ENCODE peak calls at places on chromosomes 4 and X, in five cellular contexts. One of them, this sample, is unnamed.

GRCh38 chrX:154334496-154334895 is 38.9 kb downstream of the TKTL1 start:
- DNase-seq in activated T-cell treated with anti-CD3 and anti-CD28 coated beads, Interleukin-2, amount 50 U/mL, for 48 hours: peak; percentile 49
- DNase-seq in foreskin fibroblast: no peak
- DNase-seq in cardiac fibroblast: no peak
- DNase-seq in T-helper 1 cell: no peak
- DNase-seq in this sample: no peak

GRCh38 chrX:28549839-28550238 is 37.4 kb upstream of the IL1RAPL1 start:
- DNase-seq in activated T-cell treated with anti-CD3 and anti-CD28 coated beads, Interleukin-2, amount 50 U/mL, for 48 hours: no peak
- DNase-seq in foreskin fibroblast: no peak
- DNase-seq in cardiac fibroblast: no peak
- DNase-seq in T-helper 1 cell: no peak
- DNase-seq in this sample: no peak

GRCh38 chr4:76987153-76987562 is 37.6 kb downstream of the SEPTIN11 start:
- DNase-seq in activated T-cell treated with anti-CD3 and anti-CD28 coated beads, Interleukin-2, amount 50 U/mL, for 48 hours: no peak
- DNase-seq in foreskin fibroblast: peak; percentile 97
- DNase-seq in cardiac fibroblast: peak; percentile 99
- DNase-seq in T-helper 1 cell: no peak
- DNase-seq in this sample: peak; percentile 99

GRCh38 chr4:114399085-114399484 is 199.5 kb upstream of the UGT8 start:
- DNase-seq in activated T-cell treated with anti-CD3 and anti-CD28 coated beads, Interleukin-2, amount 50 U/mL, for 48 hours: no peak
- DNase-seq in foreskin fibroblast: no peak
- DNase-seq in cardiac fibroblast: no peak
- DNase-seq in T-helper 1 cell: no peak
- DNase-seq in this sample: no peak

GRCh38 chrX:53287493-53288138 is 6.2 kb upstream of the IQSEC2 start:
- DNase-seq in activated T-cell treated with anti-CD3 and anti-CD28 coated beads, Interleukin-2, amount 50 U/mL, for 48 hours: peak; percentile 48
- DNase-seq in foreskin fibroblast: peak; percentile 88
- DNase-seq in cardiac fibroblast: peak; percentile 47
- DNase-seq in T-helper 1 cell: no peak
- DNase-seq in this sample: peak; percentile 57

GRCh38 chr4:2301806-2302205 is 39.9 kb upstream of the MXD4 start:
- DNase-seq in activated T-cell treated with anti-CD3 and anti-CD28 coated beads, Interleukin-2, amount 50 U/mL, for 48 hours: peak; percentile 5
- DNase-seq in foreskin fibroblast: no peak
- DNase-seq in cardiac fibroblast: no peak
- DNase-seq in T-helper 1 cell: no peak
- DNase-seq in this sample: no peak

GRCh38 chr4:20403317-20403716 is 151.6 kb downstream of the SLIT2 start:
- DNase-seq in activated T-cell treated with anti-CD3 and anti-CD28 coated beads, Interleukin-2, amount 50 U/mL, for 48 hours: no peak
- DNase-seq in foreskin fibroblast: no peak
- DNase-seq in cardiac fibroblast: no peak
- DNase-seq in T-helper 1 cell: no peak
- DNase-seq in this sample: no peak

GRCh38 chrX:2548731-2549423 is 48.1 kb upstream of the DHRSX start:
- DNase-seq in activated T-cell treated with anti-CD3 and anti-CD28 coated beads, Interleukin-2, amount 50 U/mL, for 48 hours: no peak
- DNase-seq in foreskin fibroblast: peak; percentile 7
- DNase-seq in cardiac fibroblast: no peak
- DNase-seq in T-helper 1 cell: no peak
- DNase-seq in this sample: no peak

GRCh38 chr4:153205028-153205648 is 895 bp downstream of the TRIM2 start:
- DNase-seq in activated T-cell treated with anti-CD3 and anti-CD28 coated beads, Interleukin-2, amount 50 U/mL, for 48 hours: peak; percentile 53
- DNase-seq in foreskin fibroblast: no peak
- DNase-seq in cardiac fibroblast: no peak
- DNase-seq in T-helper 1 cell: peak; percentile 28
- DNase-seq in this sample: no peak

GRCh38 chr4:145839151-145839550 is 99.5 kb downstream of the ZNF827 start:
- DNase-seq in activated T-cell treated with anti-CD3 and anti-CD28 coated beads, Interleukin-2, amount 50 U/mL, for 48 hours: no peak
- DNase-seq in foreskin fibroblast: no peak
- DNase-seq in cardiac fibroblast: no peak
- DNase-seq in T-helper 1 cell: no peak
- DNase-seq in this sample: no peak

GRCh38 chr4:126004936-126005335 is 690.2 kb downstream of the FAT4 start:
- DNase-seq in activated T-cell treated with anti-CD3 and anti-CD28 coated beads, Interleukin-2, amount 50 U/mL, for 48 hours: no peak
- DNase-seq in foreskin fibroblast: peak; percentile 68
- DNase-seq in cardiac fibroblast: peak; percentile 41
- DNase-seq in T-helper 1 cell: no peak
- DNase-seq in this sample: peak; percentile 41

GRCh38 chr4:122765702-122766352 is 33.3 kb downstream of the BBS12 start:
- DNase-seq in activated T-cell treated with anti-CD3 and anti-CD28 coated beads, Interleukin-2, amount 50 U/mL, for 48 hours: no peak
- DNase-seq in foreskin fibroblast: peak; percentile 92
- DNase-seq in cardiac fibroblast: peak; percentile 98
- DNase-seq in T-helper 1 cell: no peak
- DNase-seq in this sample: peak; percentile 93

This sample was measured in fibroblast of the aortic adventitia.